ENCODE peak calls at places on chromosome 14, in eight cellular contexts. One of them, this sample, is unnamed.

GRCh38 chr14:52307376-52307775 is 6.7 kb upstream of the PTGER2 start:
- DNase-seq in GOT3: no peak
- DNase-seq in activated CD4-positive, CD25-positive, alpha-beta regulatory T cell treated with anti-CD3 and anti-CD28 coated beads, Interleukin-2, amount 50 U/mL, for 72 hours: no peak
- DNase-seq in LoVo: no peak
- DNase-seq in CD8-positive, alpha-beta memory T cell: no peak
- DNase-seq in stimulated activated CD4-positive, alpha-beta T cell treated with anti-CD3 and anti-CD28 coated beads, TNF-alpha, amount 100 ng/mL, for 24 hours: no peak
- DNase-seq in A549: no peak
- DNase-seq in anterior cingulate cortex: no peak
- DNase-seq in this sample: no peak

GRCh38 chr14:101320386-101320785 is 240.9 kb upstream of the DIO3 start:
- DNase-seq in GOT3: no peak
- DNase-seq in CD8-positive, alpha-beta memory T cell: no peak
- DNase-seq in activated CD4-positive, CD25-positive, alpha-beta regulatory T cell treated with anti-CD3 and anti-CD28 coated beads, Interleukin-2, amount 50 U/mL, for 72 hours: no peak
- DNase-seq in anterior cingulate cortex: no peak
- DNase-seq in stimulated activated CD4-positive, alpha-beta T cell treated with anti-CD3 and anti-CD28 coated beads, TNF-alpha, amount 100 ng/mL, for 24 hours: no peak
- DNase-seq in LoVo: no peak
- DNase-seq in A549: no peak
- DNase-seq in this sample: no peak

GRCh38 chr14:26276757-26277156 is 321.1 kb downstream of the NOVA1 start:
- DNase-seq in CD8-positive, alpha-beta memory T cell: no peak
- DNase-seq in activated CD4-positive, CD25-positive, alpha-beta regulatory T cell treated with anti-CD3 and anti-CD28 coated beads, Interleukin-2, amount 50 U/mL, for 72 hours: no peak
- DNase-seq in stimulated activated CD4-positive, alpha-beta T cell treated with anti-CD3 and anti-CD28 coated beads, TNF-alpha, amount 100 ng/mL, for 24 hours: no peak
- DNase-seq in LoVo: no peak
- DNase-seq in GOT3: no peak
- DNase-seq in anterior cingulate cortex: no peak
- DNase-seq in A549: no peak
- DNase-seq in this sample: no peak

GRCh38 chr14:68715032-68715924 is 77.6 kb downstream of the ZFP36L1 start:
- DNase-seq in CD8-positive, alpha-beta memory T cell: no peak
- DNase-seq in activated CD4-positive, CD25-positive, alpha-beta regulatory T cell treated with anti-CD3 and anti-CD28 coated beads, Interleukin-2, amount 50 U/mL, for 72 hours: no peak
- DNase-seq in LoVo: no peak
- DNase-seq in stimulated activated CD4-positive, alpha-beta T cell treated with anti-CD3 and anti-CD28 coated beads, TNF-alpha, amount 100 ng/mL, for 24 hours: no peak
- DNase-seq in GOT3: no peak
- DNase-seq in anterior cingulate cortex: no peak
- DNase-seq in A549: no peak
- DNase-seq in this sample: no peak

GRCh38 chr14:20905661-20906060 is 14.5 kb downstream of the RNASE3 start:
- DNase-seq in A549: no peak
- DNase-seq in CD8-positive, alpha-beta memory T cell: no peak
- DNase-seq in LoVo: no peak
- DNase-seq in GOT3: no peak
- DNase-seq in stimulated activated CD4-positive, alpha-beta T cell treated with anti-CD3 and anti-CD28 coated beads, TNF-alpha, amount 100 ng/mL, for 24 hours: no peak
- DNase-seq in activated CD4-positive, CD25-positive, alpha-beta regulatory T cell treated with anti-CD3 and anti-CD28 coated beads, Interleukin-2, amount 50 U/mL, for 72 hours: no peak
- DNase-seq in anterior cingulate cortex: no peak
- DNase-seq in this sample: no peak

GRCh38 chr14:31263485-31264133 is 56.0 kb upstream of the HECTD1 start:
- DNase-seq in LoVo: peak
- DNase-seq in GOT3: peak
- DNase-seq in anterior cingulate cortex: no peak
- DNase-seq in CD8-positive, alpha-beta memory T cell: no peak
- DNase-seq in activated CD4-positive, CD25-positive, alpha-beta regulatory T cell treated with anti-CD3 and anti-CD28 coated beads, Interleukin-2, amount 50 U/mL, for 72 hours: no peak
- DNase-seq in A549: peak
- DNase-seq in stimulated activated CD4-positive, alpha-beta T cell treated with anti-CD3 and anti-CD28 coated beads, TNF-alpha, amount 100 ng/mL, for 24 hours: no peak
- DNase-seq in this sample: peak

GRCh38 chr14:72741836-72742681 is 151.8 kb downstream of the DPF3 start:
- DNase-seq in GOT3: no peak
- DNase-seq in anterior cingulate cortex: no peak
- DNase-seq in stimulated activated CD4-positive, alpha-beta T cell treated with anti-CD3 and anti-CD28 coated beads, TNF-alpha, amount 100 ng/mL, for 24 hours: no peak
- DNase-seq in CD8-positive, alpha-beta memory T cell: no peak
- DNase-seq in activated CD4-positive, CD25-positive, alpha-beta regulatory T cell treated with anti-CD3 and anti-CD28 coated beads, Interleukin-2, amount 50 U/mL, for 72 hours: no peak
- DNase-seq in LoVo: no peak
- DNase-seq in A549: no peak
- DNase-seq in this sample: no peak

GRCh38 chr14:61607570-61608244 is 87.6 kb upstream of the HIF1A start:
- DNase-seq in GOT3: no peak
- DNase-seq in stimulated activated CD4-positive, alpha-beta T cell treated with anti-CD3 and anti-CD28 coated beads, TNF-alpha, amount 100 ng/mL, for 24 hours: no peak
- DNase-seq in CD8-positive, alpha-beta memory T cell: no peak
- DNase-seq in LoVo: no peak
- DNase-seq in A549: no peak
- DNase-seq in activated CD4-positive, CD25-positive, alpha-beta regulatory T cell treated with anti-CD3 and anti-CD28 coated beads, Interleukin-2, amount 50 U/mL, for 72 hours: no peak
- DNase-seq in anterior cingulate cortex: no peak
- DNase-seq in this sample: no peak

GRCh38 chr14:24259282-24260025 is 3.5 kb downstream of the TGM1 start:
- DNase-seq in stimulated activated CD4-positive, alpha-beta T cell treated with anti-CD3 and anti-CD28 coated beads, TNF-alpha, amount 100 ng/mL, for 24 hours: no peak
- DNase-seq in A549: no peak
- DNase-seq in LoVo: peak
- DNase-seq in CD8-positive, alpha-beta memory T cell: no peak
- DNase-seq in anterior cingulate cortex: no peak
- DNase-seq in activated CD4-positive, CD25-positive, alpha-beta regulatory T cell treated with anti-CD3 and anti-CD28 coated beads, Interleukin-2, amount 50 U/mL, for 72 hours: no peak
- DNase-seq in GOT3: no peak
- DNase-seq in this sample: peak

This sample was measured in posterior vena cava.